ENCODE peak calls at places on chromosomes 2 and 18, in nine cellular contexts. H, N, Y, B, I, O, T, K and S are unnamed samples.

GRCh38 chr2:197908940-197909339 is 104.5 kb downstream of the PLCL1 start:
- DNase-seq in O (no peak), I (no peak), Y (no peak), B (no peak), K (no peak), T (no peak), N (no peak), H (no peak), S (no peak)

GRCh38 chr2:73931531-73932500 is 5.1 kb downstream of the DGUOK start:
- DNase-seq in N (no peak), Y (no peak), H (no peak), O (no peak), I (no peak), B (no peak), T (no peak), K (no peak), S (no peak)

GRCh38 chr2:58891828-58892366 is 650.8 kb upstream of the FANCL start:
- DNase-seq in O (no peak), K (no peak), H (peak; percentile 5), I (no peak), N (no peak), B (peak; percentile 7), Y (no peak), T (no peak), S (no peak)

GRCh38 chr2:239040152-239040761 is 192.4 kb downstream of the TWIST2 start:
- DNase-seq in H (peak; percentile 85), B (no peak), N (no peak), O (peak; percentile 55), T (no peak), Y (peak; percentile 40), K (no peak), I (no peak), S (no peak)

GRCh38 chr2:118102433-118103082 is 14.3 kb downstream of the INSIG2 start:
- DNase-seq in H (no peak), B (no peak), T (no peak), O (no peak), I (no peak), K (no peak), N (no peak), Y (no peak), S (no peak)

GRCh38 chr2:226477221-226478120 is 322.1 kb downstream of the IRS1 start:
- DNase-seq in T (no peak), N (no peak), B (no peak), I (no peak), K (peak; percentile 12), O (peak; percentile 85), H (no peak), Y (no peak), S (no peak)

GRCh38 chr2:114442545-114442944 is at the start of gene DPP10:
- DNase-seq in N (no peak), O (no peak), H (peak; percentile 13), K (peak; percentile 19), B (no peak), T (no peak), Y (no peak), I (no peak), S (no peak)

GRCh38 chr2:8644605-8645175 is 37.2 kb upstream of the ID2 start:
- DNase-seq in H (no peak), I (peak; percentile 78), N (no peak), T (no peak), K (no peak), B (peak; percentile 77), O (peak; percentile 60), Y (peak; percentile 44), S (no peak)

GRCh38 chr2:130871843-130872242 is 35.1 kb downstream of the ARHGEF4 start:
- DNase-seq in H (no peak), Y (peak; percentile 19), K (no peak), N (no peak), O (no peak), T (no peak), B (no peak), I (peak; percentile 9), S (no peak)

GRCh38 chr2:191050640-191050987 is 36.6 kb upstream of the STAT1 start:
- DNase-seq in O (no peak), B (no peak), Y (peak; percentile 65), I (no peak), H (no peak), N (no peak), K (no peak), T (no peak), S (no peak)

GRCh38 chr2:38602136-38602731 is 494 bp downstream of the HNRNPLL start:
- DNase-seq in T (peak; percentile 77), O (peak; percentile 76), K (peak; percentile 41), N (no peak), I (peak; percentile 35), H (no peak), B (no peak), Y (peak; percentile 72), S (peak; percentile 43)

GRCh38 chr2:239197146-239197545 is 203.7 kb downstream of the HDAC4 start:
- DNase-seq in B (no peak), T (no peak), H (no peak), N (no peak), Y (peak; percentile 46), O (peak; percentile 65), I (peak; percentile 12), K (no peak), S (no peak)

GRCh38 chr2:195364015-195364965 is 292.7 kb upstream of the SLC39A10 start:
- DNase-seq in N (no peak), Y (no peak), I (no peak), K (no peak), H (no peak), O (no peak), T (no peak), B (no peak), S (no peak)

GRCh38 chr2:27681844-27682243 is 18.2 kb downstream of the SLC4A1AP start:
- DNase-seq in O (no peak), T (no peak), N (no peak), H (peak; percentile 30), B (no peak), Y (no peak), K (no peak), I (no peak), S (no peak)

GRCh38 chr2:152693033-152693432 is 24.2 kb downstream of the PRPF40A start:
- DNase-seq in O (no peak), Y (no peak), K (no peak), I (no peak), T (no peak), B (no peak), N (no peak), H (no peak), S (no peak)

GRCh38 chr2:102103992-102104871 is 38.3 kb upstream of the IL1R1 start:
- DNase-seq in I (peak; percentile 79), B (no peak), N (peak; percentile 96), O (peak; percentile 92), Y (peak; percentile 81), H (no peak), K (peak; percentile 70), T (no peak), S (peak; percentile 74)

GRCh38 chr18:31424383-31424988 is 23.1 kb upstream of the DSG3 start:
- DNase-seq in I (no peak), B (peak; percentile 40), H (peak; percentile 10), Y (no peak), K (peak; percentile 48), O (no peak), N (no peak), T (peak; percentile 16), S (peak; percentile 39)

GRCh38 chr2:80086831-80087230 is 217.7 kb downstream of the LRRTM1 start:
- DNase-seq in Y (no peak), K (no peak), T (peak; percentile 63), I (no peak), H (no peak), O (no peak), N (no peak), B (peak; percentile 26), S (no peak)

GRCh38 chr2:35788543-35788942 is 567.0 kb upstream of the CRIM1 start:
- DNase-seq in B (no peak), T (no peak), Y (no peak), K (no peak), O (no peak), N (no peak), I (no peak), H (no peak), S (no peak)

GRCh38 chr2:237720962-237721361 is 77.6 kb upstream of the RBM44 start:
- DNase-seq in O (peak; percentile 20), H (no peak), T (no peak), K (no peak), I (no peak), Y (no peak), N (no peak), B (no peak), S (no peak)

GRCh38 chr18:54149078-54149697 is 75.3 kb downstream of the MBD2 start:
- DNase-seq in B (peak; percentile 24), K (no peak), Y (no peak), T (no peak), H (peak; percentile 27), O (no peak), N (no peak), I (peak; percentile 23), S (no peak)

GRCh38 chr2:75539955-75540716 is 20.6 kb downstream of the EVA1A start:
- DNase-seq in N (peak; percentile 55), Y (no peak), H (no peak), I (no peak), T (no peak), K (no peak), O (no peak), B (no peak), S (no peak)

GRCh38 chr18:5294618-5295230 is 802 bp downstream of the ZBTB14 start:
- DNase-seq in H (peak; percentile 27), B (no peak), I (peak; percentile 61), N (no peak), Y (peak; percentile 78), O (peak; percentile 78), T (no peak), K (peak; percentile 56), S (peak; percentile 56)
- TF ChIP-seq EP300 in H (no peak), B (no peak), I (no peak), N (no peak), Y (no peak), O (no peak), T (no peak), K (no peak), S (no peak)

GRCh38 chr18:33014060-33014796 is 241.4 kb upstream of the KLHL14 start:
- DNase-seq in T (no peak), B (no peak), H (peak; percentile 64), I (no peak), K (no peak), Y (no peak), O (no peak), N (no peak), S (no peak)
- TF ChIP-seq POLR2AphosphoS5 in T (no peak), B (no peak), H (no peak), I (no peak), K (no peak), Y (no peak), O (no peak), N (no peak), S (no peak)

GRCh38 chr2:172437419-172438063 is 10.2 kb downstream of the ITGA6 start:
- DNase-seq in H (no peak), T (no peak), K (no peak), N (no peak), Y (no peak), I (no peak), O (no peak), B (no peak), S (no peak)
- H3K4me1 ChIP-seq in H (peaks cover 91% of the 10 kb centered on the region), T (peaks cover 58% of the 10 kb centered on the region), K (peaks cover 99% of the 10 kb centered on the region), N (peaks cover 18% of the 10 kb centered on the region), Y (peaks cover 82% of the 10 kb centered on the region), I (peaks cover 21% of the 10 kb centered on the region), O (no peaks in the 10 kb centered on the region), B (no peaks in the 10 kb centered on the region), S (peaks cover 73% of the 10 kb centered on the region)

DNA sequence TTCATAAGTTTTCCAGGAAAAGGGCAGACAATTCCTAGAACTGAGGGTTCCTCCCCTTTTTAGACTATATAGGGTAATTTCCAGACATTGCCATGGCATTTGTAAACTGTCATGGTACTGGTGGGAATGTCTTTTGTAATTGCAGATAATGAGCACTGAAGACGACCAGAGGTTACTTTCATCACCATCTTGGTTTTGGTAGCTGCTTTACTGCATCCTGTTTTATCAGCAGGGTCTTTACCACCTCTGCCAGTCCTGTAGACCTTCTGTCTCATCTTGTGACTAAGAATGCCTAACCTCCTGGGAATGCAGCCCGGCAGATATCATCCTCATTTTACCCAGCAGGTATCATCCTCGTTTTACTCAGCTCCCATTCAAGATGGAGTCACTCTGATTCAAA is 583.9 kb upstream of the KLHL29 start:
- DNase-seq in Y (no peak), N (no peak), B (no peak), T (no peak), I (no peak), O (no peak), H (no peak), K (no peak), S (no peak)
- TF ChIP-seq EP300 in Y (no peak), N (no peak), B (no peak), T (no peak), I (no peak), O (no peak), H (no peak), K (no peak), S (no peak)